ENCODE peak calls at places on chromosomes 6 and 20, in four cellular contexts. N is HepG2, E is SK-N-SH, H is K562. W is an unnamed sample.

GRCh38 chr6:155314773-155315515 is 660 bp upstream of the TFB1M start:
- DNase-seq in E (peak), N (peak), H (peak), W (peak)

GRCh38 chr6:119207973-119208725 is 129.7 kb upstream of the FAM184A start:
- DNase-seq in H (no peak), N (no peak), E (no peak), W (peak)

GRCh38 chr6:149246691-149247384 is 70.7 kb upstream of the TAB2 start:
- DNase-seq in H (no peak), N (no peak), E (no peak), W (no peak)

GRCh38 chr20:54148947-54149764 is 24.6 kb downstream of the CYP24A1 start:
- DNase-seq in H (no peak), E (no peak), N (peak), W (peak)

GRCh38 chr20:57657537-57658446 is 37.6 kb upstream of the ZBP1 start:
- DNase-seq in E (peak), H (no peak), N (peak), W (no peak)

GRCh38 chr20:17531537-17532025 is 402 bp upstream of the BFSP1 start:
- DNase-seq in H (no peak), E (no peak), N (no peak), W (no peak)

GRCh38 chr20:3452690-3453089 is 18.1 kb upstream of the ATRN start:
- DNase-seq in N (no peak), E (no peak), H (no peak), W (no peak)

GRCh38 chr6:53728570-53729194 is 63.1 kb upstream of the KLHL31 start:
- DNase-seq in H (peak), E (peak), N (peak), W (no peak)

GRCh38 chr6:17233531-17233930 is 47.6 kb upstream of the RBM24 start:
- DNase-seq in N (peak), E (no peak), H (no peak), W (no peak)

GRCh38 chr20:23544133-23544532 is 24.2 kb downstream of the CST9L start:
- DNase-seq in N (no peak), H (no peak), E (no peak), W (no peak)

GRCh38 chr6:71766796-71767195 is 119.6 kb upstream of the RIMS1 start:
- DNase-seq in N (no peak), E (no peak), H (no peak), W (no peak)

GRCh38 chr6:20605061-20605460 is 70.8 kb downstream of the CDKAL1 start:
- DNase-seq in N (no peak), E (no peak), H (no peak), W (no peak)

GRCh38 chr6:7891098-7891872 is 19.3 kb downstream of the TXNDC5 start:
- DNase-seq in E (no peak), H (no peak), N (no peak), W (no peak)

GRCh38 chr20:45835230-45836224 is 1.9 kb downstream of the SNX21 start:
- DNase-seq in H (peak), N (no peak), E (no peak), W (no peak)

GRCh38 chr6:166722779-166723178 is 95.7 kb upstream of the RPS6KA2 start:
- DNase-seq in H (no peak), E (no peak), N (no peak), W (no peak)

GRCh38 chr6:44667668-44668390 is 280.3 kb downstream of the CDC5L start:
- DNase-seq in H (peak), N (peak), E (no peak), W (peak)

GRCh38 chr6:89952361-89952680 is 58.1 kb downstream of the GJA10 start:
- DNase-seq in N (no peak), E (no peak), H (no peak), W (no peak)

GRCh38 chr6:105431226-105431625 is 28.3 kb upstream of the PREP start:
- DNase-seq in E (peak), N (peak), H (no peak), W (peak)

GRCh38 chr6:143096403-143096802 is 35.7 kb downstream of the AIG1 start:
- DNase-seq in H (no peak), E (no peak), N (no peak), W (no peak)
- TF ChIP-seq ELF1 in H (no peak), E (no peak), N (no peak), W (no peak)

GRCh38 chr20:10671221-10671849 is 2.5 kb downstream of the JAG1 start:
- DNase-seq in E (peak), H (peak), N (peak), W (no peak)
- TF ChIP-seq ELF1 in E (no peak), H (no peak), N (no peak), W (no peak)

GRCh38 chr6:39791311-39791710 is 865 bp upstream of the DAAM2 start:
- DNase-seq in E (peak), H (no peak), N (peak), W (no peak)

GRCh38 chr6:39793528-39793927 is 1.4 kb downstream of the DAAM2 start:
- DNase-seq in N (no peak), E (no peak), H (no peak), W (no peak)

GRCh38 chr6:39792501-39793450 is 600 bp downstream of the DAAM2 start:
- DNase-seq in N (no peak), H (no peak), E (peak), W (no peak)

GRCh38 chr6:39790772-39791171 is 1.4 kb upstream of the DAAM2 start:
- DNase-seq in E (no peak), N (no peak), H (no peak), W (no peak)

DNA sequence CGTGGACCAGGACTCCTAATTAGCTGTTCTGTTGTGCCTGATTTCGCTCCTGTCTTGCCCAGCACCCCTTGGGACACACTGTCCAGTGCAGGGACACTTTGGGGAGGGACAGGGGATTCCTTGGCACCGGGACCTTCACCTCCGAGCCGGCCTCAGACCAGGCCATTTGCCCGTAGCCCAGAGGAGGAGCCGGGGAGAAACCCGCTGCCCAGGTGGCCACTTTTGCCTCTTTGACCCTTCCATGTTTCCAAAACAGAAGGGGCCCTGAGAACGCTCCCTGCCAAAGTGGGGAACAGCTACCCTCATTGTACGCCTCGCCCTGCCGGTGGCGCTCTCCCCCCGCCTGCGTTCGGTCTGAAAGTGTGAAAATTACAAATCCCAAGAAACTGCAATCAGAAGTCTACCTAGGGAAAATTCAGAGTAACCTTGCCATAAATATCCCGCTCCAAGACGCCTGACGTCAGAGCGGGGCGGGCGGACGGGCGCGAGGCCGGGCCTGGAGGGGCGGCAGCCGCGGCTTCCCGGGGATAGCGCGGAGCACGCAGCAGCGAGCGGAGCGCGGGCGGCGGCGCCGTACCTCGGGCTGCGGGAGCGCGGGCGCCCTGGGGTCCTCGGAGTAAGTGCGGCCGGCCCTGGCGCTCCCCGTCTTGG is at the start of gene DAAM2:
- DNase-seq in N (no peak), H (no peak), E (peak), W (no peak)
- TF ChIP-seq ELF1 in N (no peak), H (no peak), E (no peak), W (no peak)

DNA sequence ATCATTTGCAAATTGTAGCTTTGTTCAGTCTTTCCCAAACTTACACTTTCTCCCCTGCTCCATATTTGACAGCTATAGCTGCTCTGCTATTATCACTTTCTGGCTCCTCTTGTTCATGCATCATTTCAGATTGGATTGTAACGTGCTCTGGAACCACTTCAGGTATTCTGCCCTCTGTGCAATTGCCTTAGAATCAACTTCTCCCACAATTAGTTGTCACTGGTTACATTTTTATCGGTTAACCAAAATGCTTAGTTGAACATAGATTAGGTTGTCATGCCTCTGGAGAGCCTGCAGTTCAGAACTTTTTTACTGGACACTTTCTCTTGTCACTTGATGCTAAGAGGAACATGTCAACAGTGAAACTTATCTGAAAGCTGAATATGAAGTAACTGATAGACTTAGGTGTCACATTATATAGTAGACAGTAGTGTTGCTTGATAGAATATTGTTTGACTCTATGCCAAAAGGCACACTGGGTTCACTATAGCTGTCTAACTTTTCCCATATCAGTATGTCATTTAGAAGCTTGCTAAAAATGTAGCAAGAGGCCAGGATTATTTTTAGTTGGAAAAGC is 127.7 kb upstream of the PTPRK start:
- DNase-seq in N (no peak), H (no peak), E (no peak), W (no peak)
- TF ChIP-seq ELF1 in N (no peak), H (no peak), E (no peak), W (no peak)

GRCh38 chr6:132131351-132131750 is 180.2 kb upstream of the CCN2 start:
- DNase-seq in E (no peak), N (no peak), H (no peak), W (no peak)

GRCh38 chr6:132131777-132132176 is 180.6 kb upstream of the CCN2 start:
- DNase-seq in E (no peak), N (peak), H (no peak), W (peak)

GRCh38 chr6:132128424-132128823 is 177.3 kb upstream of the CCN2 start:
- DNase-seq in H (no peak), E (no peak), N (no peak), W (no peak)

GRCh38 chr6:132132420-132132819 is 181.2 kb upstream of the CCN2 start:
- DNase-seq in E (no peak), N (no peak), H (no peak), W (no peak)

GRCh38 chr6:132130530-132131298 is 179.5 kb upstream of the CCN2 start:
- DNase-seq in E (no peak), H (no peak), N (no peak), W (no peak)
- TF ChIP-seq ELF1 in E (no peak), H (no peak), N (no peak), W (no peak)

GRCh38 chr6:163414367-163415175 is at the start of gene QKI:
- DNase-seq in E (peak), H (peak), N (peak), W (no peak)
- TF ChIP-seq ELF1 in E (no peak), H (no peak), N (no peak), W (no peak)

GRCh38 chr6:10248378-10248843 is 166.5 kb downstream of the TFAP2A start:
- DNase-seq in N (no peak), H (no peak), E (no peak), W (no peak)
- TF ChIP-seq ELF1 in N (no peak), H (no peak), E (no peak), W (no peak)

DNA sequence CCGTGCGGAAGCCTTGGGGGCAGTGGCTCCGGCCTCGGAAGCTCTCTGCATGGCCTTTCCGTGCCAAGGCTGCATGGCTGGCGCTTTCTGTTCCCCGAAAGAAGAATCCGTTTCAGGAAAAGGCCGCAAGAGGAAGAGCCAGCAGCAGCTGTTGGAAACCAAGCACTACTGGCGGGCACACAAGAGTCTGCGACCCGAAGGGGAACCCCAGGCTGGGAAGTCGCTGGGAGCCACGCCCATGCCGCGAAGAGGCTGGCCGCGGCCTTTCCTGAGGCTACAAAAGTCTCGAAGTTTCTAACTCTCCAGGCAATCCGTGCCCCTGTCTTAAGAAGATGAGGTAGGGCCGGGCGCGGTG is at the start of gene CGAS:
- DNase-seq in N (no peak), H (no peak), E (no peak), W (no peak)
- TF ChIP-seq ELF1 in N (no peak), H (no peak), E (no peak), W (no peak)

GRCh38 chr6:45757443-45758121 is 258.1 kb downstream of the CLIC5 start:
- DNase-seq in N (no peak), H (no peak), E (no peak), W (no peak)

GRCh38 chr6:45759134-45759849 is 256.4 kb downstream of the CLIC5 start:
- DNase-seq in E (no peak), N (no peak), H (no peak), W (no peak)

DNA sequence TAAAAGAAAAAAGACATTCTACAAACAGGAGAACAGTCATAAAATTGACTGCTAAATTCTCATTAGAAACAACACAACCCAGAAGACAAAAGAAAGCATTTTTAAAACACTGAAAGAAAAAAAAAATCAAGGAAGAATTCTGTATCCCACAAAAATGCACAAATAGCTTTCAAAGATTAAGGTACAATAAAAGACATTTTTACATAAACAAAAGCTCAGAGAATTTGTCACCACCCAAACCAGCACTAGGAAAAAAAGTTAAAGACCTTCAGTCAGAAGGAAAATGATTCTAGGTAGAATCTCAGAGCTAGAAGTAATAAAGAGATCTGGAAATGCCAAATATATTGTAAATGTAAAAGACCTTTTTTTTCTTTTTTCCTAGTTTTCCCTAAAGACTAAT is 252.4 kb downstream of the CLIC5 start:
- DNase-seq in E (no peak), H (no peak), N (no peak), W (no peak)
- TF ChIP-seq ELF1 in E (no peak), H (no peak), N (no peak), W (no peak)

DNA sequence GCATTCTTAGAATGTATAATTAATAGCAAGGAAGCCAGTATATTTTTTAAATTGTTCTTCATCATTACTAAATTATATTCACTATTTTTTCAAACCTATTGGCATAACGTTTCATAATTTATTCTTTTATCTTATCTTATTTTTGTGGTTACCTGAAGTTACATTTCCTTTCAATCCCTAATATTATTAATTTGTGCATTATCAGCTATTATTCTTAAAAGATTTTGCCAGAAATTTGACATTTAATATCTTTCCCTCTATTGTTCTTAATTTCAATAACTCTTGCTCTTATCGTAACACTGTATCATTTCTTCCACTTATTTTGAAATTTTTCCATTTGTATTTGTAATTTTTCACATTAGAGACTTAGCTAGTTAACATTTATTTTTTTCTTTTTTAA is 18.4 kb downstream of the OR14J1 start:
- DNase-seq in H (no peak), N (no peak), E (no peak), W (no peak)
- TF ChIP-seq ELF1 in H (no peak), N (no peak), E (no peak), W (no peak)

W was measured in HCT116.